ENCODE peak calls at places on chromosomes 12 and 14, in four cellular contexts. V is MM.1S, P is SK-N-SH, A is HCT116. N is an unnamed sample.

GRCh38 chr12:93563807-93564538 is 8.5 kb upstream of the SOCS2 start:
- DNase-seq in V (peak), P (no peak), A (peak), N (peak)

GRCh38 chr12:19970116-19970515 is 398.2 kb upstream of the PDE3A start:
- DNase-seq in V (no peak), P (peak), A (no peak), N (no peak)

GRCh38 chr14:104086661-104087461 is 1.4 kb downstream of the ASPG start:
- DNase-seq in V (no peak), P (peak), A (no peak), N (peak)

GRCh38 chr12:115224031-115224430 is 540.1 kb upstream of the TBX3 start:
- DNase-seq in V (no peak), P (no peak), A (no peak), N (no peak)

GRCh38 chr14:64726585-64726890 is 22.3 kb downstream of the PLEKHG3 start:
- DNase-seq in V (peak), P (no peak), A (peak), N (peak)

GRCh38 chr12:107092669-107093546 is 441 bp downstream of the CRY1 start:
- DNase-seq in V (peak), P (peak), A (no peak), N (peak)

GRCh38 chr12:116547955-116548471 is 11.2 kb upstream of the MAP1LC3B2 start:
- DNase-seq in V (no peak), P (no peak), A (no peak), N (peak)

GRCh38 chr12:116714175-116714574 is 23.7 kb downstream of the SPRING1 start:
- DNase-seq in V (no peak), P (no peak), A (no peak), N (no peak)

GRCh38 chr12:19588944-19589343 is 149.7 kb downstream of the AEBP2 start:
- DNase-seq in V (no peak), P (no peak), A (no peak), N (no peak)

GRCh38 chr12:105275997-105276760 is 40.2 kb upstream of the APPL2 start:
- DNase-seq in V (no peak), P (no peak), A (no peak), N (peak)

GRCh38 chr12:27635349-27635972 is 60.8 kb upstream of the REP15 start:
- DNase-seq in V (peak), P (peak), A (peak), N (peak)

GRCh38 chr12:121050725-121051124 is 11.7 kb upstream of the OASL start:
- DNase-seq in V (no peak), P (no peak), A (no peak), N (no peak)

GRCh38 chr12:6363330-6364036 is 11.9 kb downstream of the SCNN1A start:
- DNase-seq in V (peak), P (peak), A (no peak), N (peak)

GRCh38 chr12:3304436-3305135 is 186.4 kb upstream of the PRMT8 start:
- DNase-seq in V (no peak), P (no peak), A (peak), N (no peak)

GRCh38 chr12:12821975-12822374 is 8.8 kb downstream of the DDX47 start:
- DNase-seq in V (peak), P (no peak), A (no peak), N (no peak)

GRCh38 chr12:108425238-108425795 is 86.2 kb upstream of the CMKLR1 start:
- DNase-seq in V (no peak), P (no peak), A (no peak), N (peak)

GRCh38 chr14:44113769-44114730 is 393.0 kb downstream of the FSCB start:
- DNase-seq in V (no peak), P (no peak), A (no peak), N (no peak)

GRCh38 chr14:78088941-78089340 is 81.2 kb upstream of the NRXN3 start:
- DNase-seq in V (no peak), P (no peak), A (no peak), N (peak)

GRCh38 chr14:29603721-29604120 is 323.9 kb downstream of the PRKD1 start:
- DNase-seq in V (no peak), P (no peak), A (no peak), N (no peak)

GRCh38 chr14:54306806-54307205 is 90.0 kb upstream of the CDKN3 start:
- DNase-seq in V (no peak), P (no peak), A (no peak), N (no peak)

GRCh38 chr12:151579-151978 is 62.4 kb downstream of the SLC6A12 start:
- DNase-seq in V (no peak), P (no peak), A (no peak), N (no peak)

GRCh38 chr14:89303452-89304435 is 113.3 kb downstream of the FOXN3 start:
- DNase-seq in V (peak), P (no peak), A (no peak), N (no peak)

GRCh38 chr12:69196302-69197288 is 42.8 kb upstream of the CPSF6 start:
- DNase-seq in V (no peak), P (no peak), A (no peak), N (peak)

GRCh38 chr12:82996168-82996812 is 309.6 kb downstream of the TMTC2 start:
- DNase-seq in V (no peak), P (no peak), A (no peak), N (no peak)

GRCh38 chr14:25944020-25944419 is 653.8 kb downstream of the NOVA1 start:
- DNase-seq in V (no peak), P (no peak), A (no peak), N (no peak)

GRCh38 chr12:6724409-6724797 is 557 bp downstream of the COPS7A start:
- DNase-seq in V (peak), P (peak), A (no peak), N (peak)

GRCh38 chr14:94122438-94122837 is 7.0 kb downstream of the IFI27L2 start:
- DNase-seq in V (no peak), P (no peak), A (no peak), N (no peak)

GRCh38 chr14:95290769-95291440 is 28.8 kb downstream of the CLMN start:
- DNase-seq in V (no peak), P (peak), A (no peak), N (peak)

GRCh38 chr14:23492618-23493272 is 23.2 kb downstream of the NGDN start:
- DNase-seq in V (no peak), P (no peak), A (no peak), N (no peak)

GRCh38 chr12:15829255-15829654 is 40.1 kb upstream of the EPS8 start:
- DNase-seq in V (no peak), P (no peak), A (no peak), N (peak)

GRCh38 chr14:75144944-75145343 is 18.1 kb upstream of the NEK9 start:
- DNase-seq in V (no peak), P (no peak), A (no peak), N (no peak)
- TF ChIP-seq EZH2phosphoT487 in V (no peak), P (no peak), A (no peak), N (no peak)

GRCh38 chr12:57127710-57128518 is at the start of gene LRP1:
- DNase-seq in V (peak), P (peak), A (peak), N (peak)

GRCh38 chr12:57126061-57126460 is 2.2 kb upstream of the LRP1 start:
- DNase-seq in V (no peak), P (no peak), A (no peak), N (no peak)

GRCh38 chr12:57126561-57126960 is 1.7 kb upstream of the LRP1 start:
- DNase-seq in V (no peak), P (no peak), A (no peak), N (no peak)

GRCh38 chr12:57128519-57129247 is 400 bp downstream of the LRP1 start:
- DNase-seq in V (no peak), P (peak), A (no peak), N (peak)

DNA sequence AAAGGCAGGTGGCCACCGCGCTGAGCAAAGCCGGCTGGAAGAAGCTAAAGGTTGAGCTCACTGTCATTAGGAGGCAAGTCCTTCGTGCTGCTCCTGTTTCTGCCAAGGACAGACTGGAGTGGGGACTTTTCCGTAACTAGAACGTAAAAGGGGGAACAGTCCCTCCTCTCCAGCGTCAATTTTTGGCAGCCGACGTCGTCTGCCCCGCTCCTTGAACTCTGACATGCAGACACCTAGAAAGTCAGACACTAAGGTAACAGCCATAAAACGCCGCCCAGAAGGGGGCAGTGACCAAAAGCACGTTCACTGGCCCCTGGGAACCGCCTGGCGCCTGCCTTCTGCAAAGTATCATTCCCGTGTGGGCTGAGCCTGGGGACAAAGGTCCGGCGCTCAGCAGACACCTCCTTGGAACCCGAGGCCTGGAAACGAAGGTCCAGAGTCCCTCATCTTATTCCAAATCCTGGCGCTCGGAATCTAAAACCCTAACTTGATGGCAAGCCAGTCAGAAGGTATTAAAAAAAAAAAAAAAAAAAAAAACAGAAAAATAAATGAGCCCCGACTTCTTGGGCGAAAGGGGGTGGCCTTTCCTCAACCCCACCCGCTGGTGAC is 1.1 kb upstream of the LRP1 start:
- DNase-seq in V (peak), P (peak), A (peak), N (peak)
- TF ChIP-seq CTCF in V (peak), P (peak), A (peak), N (peak)

DNA sequence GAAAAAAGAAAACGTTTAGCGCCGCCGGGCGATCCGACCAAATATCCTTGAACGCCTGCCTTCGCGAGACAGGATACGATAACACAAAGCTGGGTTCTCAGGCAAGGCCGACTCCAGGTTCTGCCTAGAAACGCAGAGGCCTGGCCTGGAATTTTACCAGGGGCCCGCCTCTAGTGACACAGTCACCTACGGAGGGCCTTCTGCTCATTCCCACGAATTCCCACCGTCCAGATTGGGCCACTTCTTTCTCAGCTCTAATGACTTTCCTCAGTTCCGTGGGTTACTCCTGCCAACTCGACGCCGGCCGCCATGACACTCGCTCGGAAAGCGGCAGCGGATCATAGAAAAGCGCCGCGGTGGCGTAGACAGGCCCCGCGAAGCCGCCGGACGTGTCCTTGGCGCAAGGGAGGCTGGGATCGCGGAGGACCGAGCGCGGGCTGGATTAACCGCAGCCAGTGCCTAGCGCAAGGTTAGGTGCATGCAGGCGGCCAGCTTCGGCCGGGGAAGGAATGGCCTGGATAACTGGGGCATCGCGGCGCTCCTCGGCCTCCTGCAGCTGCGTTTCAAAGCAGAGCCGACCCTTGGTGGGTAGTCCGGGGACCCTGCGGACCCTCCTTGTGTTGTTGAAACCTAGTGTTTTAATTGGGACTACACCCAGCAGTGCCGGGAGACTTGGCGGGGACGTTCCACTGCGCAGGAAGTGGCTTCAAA is at the start of gene TRIP11:
- DNase-seq in V (peak), P (peak), A (peak), N (peak)
- H2AFZ ChIP-seq in V (peak), P (peak), A (peak), N (peak)

GRCh38 chr12:132217371-132217770 is 73.1 kb downstream of the NOC4L start:
- DNase-seq in V (no peak), P (no peak), A (no peak), N (no peak)

GRCh38 chr12:132217800-132218518 is 73.7 kb downstream of the NOC4L start:
- DNase-seq in V (no peak), P (no peak), A (no peak), N (no peak)

GRCh38 chr12:132218519-132218860 is 74.2 kb downstream of the NOC4L start:
- DNase-seq in V (no peak), P (no peak), A (no peak), N (no peak)

GRCh38 chr12:132218915-132219314 is 74.7 kb downstream of the NOC4L start:
- DNase-seq in V (peak), P (peak), A (peak), N (peak)

GRCh38 chr12:132219323-132219722 is 75.1 kb downstream of the NOC4L start:
- DNase-seq in V (no peak), P (no peak), A (no peak), N (no peak)
- TF ChIP-seq EZH2phosphoT487 in V (no peak), P (no peak), A (no peak), N (no peak)

N was measured in GM23338.